ENCODE peak calls at places on chromosomes 16 and 17, in ten cellular contexts. One of them, this sample, is unnamed.

GRCh38 chr16:76565542-76565941 is 288.3 kb downstream of the CNTNAP4 start:
- DNase-seq in ovary: no peak
- DNase-seq in heart left ventricle: no peak
- DNase-seq in choroid plexus epithelial cell: no peak
- DNase-seq in cardiac muscle cell: no peak
- DNase-seq in Peyer's patch: no peak
- DNase-seq in CD8-positive, alpha-beta T cell: no peak
- DNase-seq in astrocyte of the spinal cord: no peak
- DNase-seq in left ventricle myocardium inferior: no peak
- DNase-seq in cardiac fibroblast: no peak
- DNase-seq in this sample: no peak

GRCh38 chr17:19755821-19756510 is 7.9 kb upstream of the ALDH3A1 start:
- DNase-seq in heart left ventricle: no peak
- DNase-seq in CD8-positive, alpha-beta T cell: no peak
- DNase-seq in cardiac muscle cell: no peak
- DNase-seq in choroid plexus epithelial cell: no peak
- DNase-seq in astrocyte of the spinal cord: no peak
- DNase-seq in Peyer's patch: peak
- DNase-seq in cardiac fibroblast: no peak
- DNase-seq in left ventricle myocardium inferior: no peak
- DNase-seq in ovary: no peak
- DNase-seq in this sample: peak

GRCh38 chr17:63675607-63676539 is 24.1 kb downstream of the LIMD2 start:
- DNase-seq in CD8-positive, alpha-beta T cell: no peak
- DNase-seq in choroid plexus epithelial cell: peak
- DNase-seq in heart left ventricle: peak
- DNase-seq in cardiac fibroblast: peak
- DNase-seq in cardiac muscle cell: peak
- DNase-seq in astrocyte of the spinal cord: peak
- DNase-seq in ovary: peak
- DNase-seq in left ventricle myocardium inferior: peak
- DNase-seq in Peyer's patch: peak
- DNase-seq in this sample: no peak

GRCh38 chr16:85699628-85700027 is 10.9 kb upstream of the GINS2 start:
- DNase-seq in astrocyte of the spinal cord: peak
- DNase-seq in CD8-positive, alpha-beta T cell: no peak
- DNase-seq in Peyer's patch: no peak
- DNase-seq in choroid plexus epithelial cell: peak
- DNase-seq in ovary: no peak
- DNase-seq in cardiac fibroblast: peak
- DNase-seq in left ventricle myocardium inferior: peak
- DNase-seq in heart left ventricle: peak
- DNase-seq in cardiac muscle cell: peak
- DNase-seq in this sample: no peak

GRCh38 chr16:67456383-67457140 is 24.4 kb downstream of the ATP6V0D1 start:
- DNase-seq in choroid plexus epithelial cell: peak
- DNase-seq in cardiac fibroblast: peak
- DNase-seq in heart left ventricle: peak
- DNase-seq in CD8-positive, alpha-beta T cell: no peak
- DNase-seq in astrocyte of the spinal cord: peak
- DNase-seq in Peyer's patch: peak
- DNase-seq in cardiac muscle cell: no peak
- DNase-seq in left ventricle myocardium inferior: peak
- DNase-seq in ovary: peak
- DNase-seq in this sample: peak

GRCh38 chr16:78362736-78363135 is 263.3 kb downstream of the WWOX start:
- DNase-seq in CD8-positive, alpha-beta T cell: no peak
- DNase-seq in choroid plexus epithelial cell: no peak
- DNase-seq in left ventricle myocardium inferior: no peak
- DNase-seq in ovary: no peak
- DNase-seq in cardiac muscle cell: no peak
- DNase-seq in cardiac fibroblast: no peak
- DNase-seq in astrocyte of the spinal cord: no peak
- DNase-seq in heart left ventricle: no peak
- DNase-seq in Peyer's patch: no peak
- DNase-seq in this sample: no peak

GRCh38 chr17:7114875-7115614 is 423 bp upstream of the ASGR2 start:
- DNase-seq in Peyer's patch: peak
- DNase-seq in choroid plexus epithelial cell: no peak
- DNase-seq in cardiac muscle cell: no peak
- DNase-seq in heart left ventricle: peak
- DNase-seq in astrocyte of the spinal cord: no peak
- DNase-seq in left ventricle myocardium inferior: no peak
- DNase-seq in CD8-positive, alpha-beta T cell: no peak
- DNase-seq in cardiac fibroblast: no peak
- DNase-seq in ovary: no peak
- DNase-seq in this sample: no peak

GRCh38 chr17:16419929-16420271 is 4.5 kb downstream of the TRPV2 start:
- DNase-seq in heart left ventricle: no peak
- DNase-seq in choroid plexus epithelial cell: peak
- DNase-seq in Peyer's patch: no peak
- DNase-seq in ovary: no peak
- DNase-seq in left ventricle myocardium inferior: no peak
- DNase-seq in cardiac fibroblast: peak
- DNase-seq in astrocyte of the spinal cord: peak
- DNase-seq in CD8-positive, alpha-beta T cell: no peak
- DNase-seq in cardiac muscle cell: no peak
- DNase-seq in this sample: no peak

GRCh38 chr17:45355087-45355486 is 38.3 kb upstream of the MAP3K14 start:
- DNase-seq in cardiac fibroblast: no peak
- DNase-seq in choroid plexus epithelial cell: no peak
- DNase-seq in cardiac muscle cell: no peak
- DNase-seq in CD8-positive, alpha-beta T cell: no peak
- DNase-seq in astrocyte of the spinal cord: no peak
- DNase-seq in heart left ventricle: no peak
- DNase-seq in Peyer's patch: peak
- DNase-seq in left ventricle myocardium inferior: no peak
- DNase-seq in ovary: peak
- DNase-seq in this sample: peak

GRCh38 chr16:53219795-53220194 is 165.0 kb downstream of the CHD9 start:
- DNase-seq in ovary: no peak
- DNase-seq in cardiac fibroblast: peak
- DNase-seq in left ventricle myocardium inferior: no peak
- DNase-seq in astrocyte of the spinal cord: peak
- DNase-seq in Peyer's patch: no peak
- DNase-seq in cardiac muscle cell: no peak
- DNase-seq in CD8-positive, alpha-beta T cell: no peak
- DNase-seq in choroid plexus epithelial cell: peak
- DNase-seq in heart left ventricle: no peak
- DNase-seq in this sample: no peak

GRCh38 chr16:55091213-55091870 is 160.7 kb downstream of the IRX5 start:
- DNase-seq in Peyer's patch: no peak
- DNase-seq in astrocyte of the spinal cord: no peak
- DNase-seq in ovary: no peak
- DNase-seq in cardiac fibroblast: no peak
- DNase-seq in CD8-positive, alpha-beta T cell: no peak
- DNase-seq in choroid plexus epithelial cell: no peak
- DNase-seq in heart left ventricle: no peak
- DNase-seq in cardiac muscle cell: no peak
- DNase-seq in left ventricle myocardium inferior: no peak
- DNase-seq in this sample: no peak

GRCh38 chr17:45834471-45835396 is 9.9 kb upstream of the SPPL2C start:
- DNase-seq in cardiac muscle cell: no peak
- DNase-seq in Peyer's patch: no peak
- DNase-seq in choroid plexus epithelial cell: no peak
- DNase-seq in left ventricle myocardium inferior: no peak
- DNase-seq in astrocyte of the spinal cord: no peak
- DNase-seq in cardiac fibroblast: no peak
- DNase-seq in CD8-positive, alpha-beta T cell: no peak
- DNase-seq in ovary: no peak
- DNase-seq in heart left ventricle: no peak
- DNase-seq in this sample: no peak

GRCh38 chr16:70681382-70682238 is 4.2 kb downstream of the MTSS2 start:
- DNase-seq in left ventricle myocardium inferior: peak
- DNase-seq in astrocyte of the spinal cord: no peak
- DNase-seq in heart left ventricle: peak
- DNase-seq in cardiac muscle cell: no peak
- DNase-seq in cardiac fibroblast: no peak
- DNase-seq in ovary: peak
- DNase-seq in choroid plexus epithelial cell: no peak
- DNase-seq in Peyer's patch: no peak
- DNase-seq in CD8-positive, alpha-beta T cell: no peak
- DNase-seq in this sample: no peak

GRCh38 chr16:22198547-22199293 is 7.4 kb upstream of the EEF2K start:
- DNase-seq in ovary: no peak
- DNase-seq in Peyer's patch: no peak
- DNase-seq in cardiac muscle cell: no peak
- DNase-seq in cardiac fibroblast: no peak
- DNase-seq in left ventricle myocardium inferior: no peak
- DNase-seq in CD8-positive, alpha-beta T cell: no peak
- DNase-seq in choroid plexus epithelial cell: no peak
- DNase-seq in astrocyte of the spinal cord: no peak
- DNase-seq in heart left ventricle: no peak
- DNase-seq in this sample: no peak
- TF ChIP-seq CTCF in ovary: no peak
- TF ChIP-seq CTCF in Peyer's patch: no peak
- TF ChIP-seq CTCF in cardiac muscle cell: no peak
- TF ChIP-seq CTCF in cardiac fibroblast: no peak
- TF ChIP-seq CTCF in left ventricle myocardium inferior: no peak
- TF ChIP-seq CTCF in CD8-positive, alpha-beta T cell: no peak
- TF ChIP-seq CTCF in choroid plexus epithelial cell: peak
- TF ChIP-seq CTCF in astrocyte of the spinal cord: peak
- TF ChIP-seq CTCF in heart left ventricle: no peak
- TF ChIP-seq CTCF in this sample: no peak

DNA sequence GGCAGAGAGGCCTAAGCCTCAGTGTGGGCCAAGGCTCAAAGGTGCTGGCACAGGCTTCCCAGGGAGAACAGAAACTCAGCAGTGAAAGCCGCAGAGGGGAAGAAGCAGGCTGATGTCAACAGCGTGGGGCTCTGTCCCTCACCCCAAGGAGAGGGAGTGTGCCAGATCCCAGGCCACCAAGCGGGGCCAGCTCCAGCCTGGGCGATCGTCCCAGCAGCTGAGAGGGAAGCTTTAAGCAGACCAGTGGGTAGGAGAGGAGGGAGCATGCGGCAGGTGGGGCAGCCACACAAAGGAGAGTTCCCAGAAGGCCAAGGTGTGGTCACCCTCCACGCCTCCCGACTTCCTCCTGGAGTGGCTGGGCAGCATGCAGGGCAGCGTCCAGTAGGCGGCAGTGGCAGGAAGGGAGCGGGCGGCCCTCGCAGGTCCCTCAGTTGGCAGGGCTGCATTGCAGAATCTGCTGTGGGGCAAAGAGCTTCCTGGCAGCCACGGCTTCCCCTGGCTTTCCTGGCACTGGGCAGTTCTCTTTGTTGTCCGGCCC is 6.0 kb downstream of the SYNGR2 start:
- DNase-seq in cardiac fibroblast: no peak
- DNase-seq in heart left ventricle: peak
- DNase-seq in choroid plexus epithelial cell: no peak
- DNase-seq in Peyer's patch: peak
- DNase-seq in left ventricle myocardium inferior: peak
- DNase-seq in astrocyte of the spinal cord: peak
- DNase-seq in CD8-positive, alpha-beta T cell: no peak
- DNase-seq in cardiac muscle cell: no peak
- DNase-seq in ovary: peak
- DNase-seq in this sample: peak
- TF ChIP-seq CTCF in cardiac fibroblast: no peak
- TF ChIP-seq CTCF in heart left ventricle: peak
- TF ChIP-seq CTCF in choroid plexus epithelial cell: no peak
- TF ChIP-seq CTCF in Peyer's patch: peak
- TF ChIP-seq CTCF in left ventricle myocardium inferior: peak
- TF ChIP-seq CTCF in astrocyte of the spinal cord: peak
- TF ChIP-seq CTCF in CD8-positive, alpha-beta T cell: no peak
- TF ChIP-seq CTCF in cardiac muscle cell: no peak
- TF ChIP-seq CTCF in ovary: no peak
- TF ChIP-seq CTCF in this sample: peak

GRCh38 chr16:47258874-47259461 is 115.2 kb upstream of the NETO2 start:
- DNase-seq in Peyer's patch: no peak
- DNase-seq in left ventricle myocardium inferior: no peak
- DNase-seq in astrocyte of the spinal cord: peak
- DNase-seq in ovary: no peak
- DNase-seq in heart left ventricle: no peak
- DNase-seq in cardiac fibroblast: peak
- DNase-seq in CD8-positive, alpha-beta T cell: no peak
- DNase-seq in cardiac muscle cell: peak
- DNase-seq in choroid plexus epithelial cell: peak
- DNase-seq in this sample: no peak
- TF ChIP-seq CTCF in Peyer's patch: peak
- TF ChIP-seq CTCF in left ventricle myocardium inferior: peak
- TF ChIP-seq CTCF in astrocyte of the spinal cord: peak
- TF ChIP-seq CTCF in ovary: no peak
- TF ChIP-seq CTCF in heart left ventricle: peak
- TF ChIP-seq CTCF in cardiac fibroblast: peak
- TF ChIP-seq CTCF in CD8-positive, alpha-beta T cell: peak
- TF ChIP-seq CTCF in cardiac muscle cell: peak
- TF ChIP-seq CTCF in choroid plexus epithelial cell: peak
- TF ChIP-seq CTCF in this sample: no peak

DNA sequence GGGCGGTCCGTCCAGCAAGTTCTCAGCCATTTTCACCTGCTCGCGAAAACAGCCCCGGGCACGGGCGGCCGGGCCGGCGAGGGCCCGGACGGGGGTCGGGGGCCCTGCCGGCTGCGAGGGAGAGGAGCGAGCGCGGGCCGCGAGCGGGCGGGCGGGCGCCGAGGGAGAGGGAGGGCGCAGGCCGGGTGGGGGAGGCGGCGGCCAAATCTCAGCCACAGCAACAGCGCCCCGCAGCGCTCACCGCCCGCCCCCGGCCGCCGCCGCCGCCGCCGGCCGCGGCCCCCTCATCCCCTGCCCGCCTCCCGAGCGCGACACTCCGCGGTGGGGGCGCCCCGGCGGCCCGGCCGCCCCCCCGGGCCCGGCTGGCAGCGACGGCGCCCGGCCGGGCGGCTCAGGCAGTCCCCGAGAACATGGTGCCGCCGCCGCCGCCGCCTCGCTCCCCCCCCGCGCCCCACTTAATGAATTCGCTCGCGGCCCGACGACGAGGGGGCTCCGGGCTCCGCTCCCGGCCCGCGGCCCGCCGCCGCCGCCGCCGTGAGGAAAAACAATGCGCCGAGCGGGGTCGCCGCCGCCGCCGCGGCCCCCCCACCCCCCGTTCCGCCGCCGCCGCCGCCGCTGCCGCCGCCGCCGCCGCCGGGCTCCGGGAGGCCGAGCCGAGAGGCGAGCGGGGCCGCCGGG is 487 bp downstream of the CREBBP start:
- DNase-seq in left ventricle myocardium inferior: peak
- DNase-seq in cardiac muscle cell: peak
- DNase-seq in astrocyte of the spinal cord: peak
- DNase-seq in Peyer's patch: peak
- DNase-seq in CD8-positive, alpha-beta T cell: peak
- DNase-seq in ovary: peak
- DNase-seq in heart left ventricle: peak
- DNase-seq in choroid plexus epithelial cell: peak
- DNase-seq in cardiac fibroblast: peak
- DNase-seq in this sample: peak
- TF ChIP-seq CTCF in left ventricle myocardium inferior: peak
- TF ChIP-seq CTCF in cardiac muscle cell: no peak
- TF ChIP-seq CTCF in astrocyte of the spinal cord: peak
- TF ChIP-seq CTCF in Peyer's patch: peak
- TF ChIP-seq CTCF in CD8-positive, alpha-beta T cell: no peak
- TF ChIP-seq CTCF in ovary: no peak
- TF ChIP-seq CTCF in heart left ventricle: peak
- TF ChIP-seq CTCF in choroid plexus epithelial cell: peak
- TF ChIP-seq CTCF in cardiac fibroblast: no peak
- TF ChIP-seq CTCF in this sample: peak

GRCh38 chr16:57801098-57801855 is 1.0 kb downstream of the KIFC3 start:
- DNase-seq in choroid plexus epithelial cell: peak
- DNase-seq in heart left ventricle: peak
- DNase-seq in CD8-positive, alpha-beta T cell: no peak
- DNase-seq in left ventricle myocardium inferior: no peak
- DNase-seq in ovary: no peak
- DNase-seq in cardiac fibroblast: peak
- DNase-seq in Peyer's patch: no peak
- DNase-seq in astrocyte of the spinal cord: peak
- DNase-seq in cardiac muscle cell: no peak
- DNase-seq in this sample: no peak
- TF ChIP-seq CTCF in choroid plexus epithelial cell: peak
- TF ChIP-seq CTCF in heart left ventricle: no peak
- TF ChIP-seq CTCF in CD8-positive, alpha-beta T cell: no peak
- TF ChIP-seq CTCF in left ventricle myocardium inferior: no peak
- TF ChIP-seq CTCF in ovary: no peak
- TF ChIP-seq CTCF in cardiac fibroblast: no peak
- TF ChIP-seq CTCF in Peyer's patch: no peak
- TF ChIP-seq CTCF in astrocyte of the spinal cord: peak
- TF ChIP-seq CTCF in cardiac muscle cell: peak
- TF ChIP-seq CTCF in this sample: no peak